ENCODE peak calls at places on chromosomes 16 and 17, in seven cellular contexts. Q is sigmoid colon, L is cardiac muscle cell, G is Peyer's patch, D is psoas muscle, K is SJSA1, T is brain microvascular endothelial cell. W is an unnamed sample.

GRCh38 chr16:3578121-3578520 is 918 bp upstream of the NLRC3 start:
- DNase-seq in Q (no peak), L (no peak), G (no peak), D (peak; percentile 20), K (no peak), T (no peak), W (no peak)

GRCh38 chr16:88886915-88887521 is 20.6 kb upstream of the PABPN1L start:
- DNase-seq in Q (peak; percentile 96), L (peak; percentile 55), G (peak; percentile 61), D (peak; percentile 94), K (no peak), T (no peak), W (peak; percentile 85)

GRCh38 chr17:68963958-68964357 is 8.8 kb upstream of the ABCA8 start:
- DNase-seq in Q (peak; percentile 73), L (no peak), G (no peak), D (peak; percentile 63), K (no peak), T (no peak), W (no peak)

GRCh38 chr16:19555938-19556778 is 655 bp downstream of the VPS35L start:
- DNase-seq in Q (no peak), L (peak; percentile 38), G (no peak), D (no peak), K (peak; percentile 64), T (peak; percentile 11), W (no peak)

GRCh38 chr17:49214665-49215360 is 4.3 kb downstream of the ABI3 start:
- DNase-seq in Q (no peak), L (no peak), G (no peak), D (no peak), K (no peak), T (no peak), W (no peak)

GRCh38 chr17:22463110-22463850 is 771.0 kb downstream of the KCNJ18 start:
- DNase-seq in Q (no peak), L (no peak), G (no peak), D (no peak), K (no peak), T (no peak), W (no peak)

GRCh38 chr17:76944477-76944876 is 76.3 kb downstream of the MGAT5B start:
- DNase-seq in Q (no peak), L (no peak), G (no peak), D (no peak), K (no peak), T (no peak), W (peak; percentile 79)

GRCh38 chr17:5870231-5870953 is 199.8 kb upstream of the WSCD1 start:
- DNase-seq in Q (no peak), L (no peak), G (no peak), D (no peak), K (no peak), T (no peak), W (peak; percentile 37)

GRCh38 chr16:12543700-12544476 is 259.8 kb downstream of the CPPED1 start:
- DNase-seq in Q (no peak), L (no peak), G (no peak), D (no peak), K (no peak), T (no peak), W (no peak)

GRCh38 chr16:30473231-30474061 is 904 bp downstream of the ITGAL start:
- DNase-seq in Q (no peak), L (no peak), G (no peak), D (no peak), K (no peak), T (no peak), W (no peak)

GRCh38 chr16:14015017-14015416 is 56.1 kb upstream of the MRTFB start:
- DNase-seq in Q (no peak), L (no peak), G (no peak), D (no peak), K (no peak), T (no peak), W (no peak)

GRCh38 chr17:77312786-77313599 is 172.2 kb downstream of the SEC14L1 start:
- DNase-seq in Q (peak; percentile 80), L (peak; percentile 90), G (peak; percentile 64), D (peak; percentile 72), K (peak; percentile 47), T (peak; percentile 77), W (no peak)

GRCh38 chr17:50935201-50936124 is 69.3 kb upstream of the TOB1 start:
- DNase-seq in Q (peak; percentile 84), L (no peak), G (no peak), D (peak; percentile 97), K (no peak), T (no peak), W (peak; percentile 67)

GRCh38 chr16:19411298-19411697 is 6.4 kb upstream of the TMC5 start:
- DNase-seq in Q (no peak), L (no peak), G (no peak), D (no peak), K (no peak), T (no peak), W (no peak)

GRCh38 chr17:7220593-7221280 is 999 bp downstream of the ACADVL start:
- DNase-seq in Q (peak; percentile 86), L (peak; percentile 71), G (peak; percentile 79), D (peak; percentile 78), K (peak; percentile 38), T (peak; percentile 49), W (peak; percentile 80)

GRCh38 chr17:60080545-60080944 is 1.8 kb upstream of the HEATR6 start:
- DNase-seq in Q (no peak), L (no peak), G (no peak), D (no peak), K (no peak), T (no peak), W (no peak)

DNA sequence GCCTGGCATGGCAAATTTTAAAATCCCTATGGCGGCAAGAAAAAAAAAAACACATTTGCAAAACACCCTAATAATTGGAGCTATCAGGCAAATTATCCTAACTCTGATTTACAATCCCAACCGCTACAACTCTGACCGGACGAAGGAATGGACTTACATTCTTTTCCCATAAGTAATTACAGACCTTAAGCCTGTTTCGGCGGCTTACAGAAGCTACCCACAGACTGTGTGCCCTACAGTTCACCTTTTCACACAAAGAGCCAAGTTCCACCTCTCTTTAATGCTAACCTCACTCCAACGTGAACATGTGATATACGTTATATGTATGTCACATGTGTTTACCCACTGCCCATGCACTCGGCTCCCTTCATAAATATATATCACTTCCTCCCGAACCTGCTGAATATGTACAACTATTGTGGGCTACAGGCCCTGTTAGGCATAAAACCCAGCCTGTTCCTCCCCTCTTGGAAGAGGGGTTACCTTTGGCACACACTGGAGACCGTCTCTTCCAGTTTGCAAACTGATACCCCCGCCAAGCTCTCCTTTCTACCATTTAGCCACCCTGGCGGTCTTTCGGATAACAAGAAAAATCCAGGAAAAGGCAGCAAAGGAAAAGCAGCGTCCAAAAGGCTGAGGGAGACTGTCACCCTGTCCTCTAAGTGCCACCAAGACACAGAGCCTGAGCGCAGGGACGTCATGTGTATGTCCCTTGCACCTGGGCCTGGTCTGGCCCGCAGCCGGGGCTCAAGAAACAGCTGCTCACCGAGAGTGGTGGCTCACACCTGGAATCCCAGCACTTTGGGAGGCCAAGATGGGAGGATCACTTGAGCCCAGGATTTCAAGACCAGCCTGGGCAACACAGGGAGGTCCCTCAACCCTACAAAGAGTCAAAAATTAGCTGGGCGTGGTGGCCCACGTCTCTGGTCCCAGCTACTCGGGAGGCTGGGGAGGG is 8.9 kb upstream of the MEAK7 start:
- DNase-seq in Q (peak; percentile 11), L (peak; percentile 10), G (no peak), D (peak; percentile 15), K (peak; percentile 76), T (peak; percentile 77), W (peak; percentile 34)
- H3K27ac ChIP-seq in Q (no peak overlapping the region), L (no peak overlapping the region), G (peak overlapping the region; percentile 6), D (no peak overlapping the region), K (peak overlapping the region; percentile 79), T (peak overlapping the region; percentile 19), W (peak overlapping the region; percentile 54)

GRCh38 chr16:67471758-67472384 is 9.1 kb downstream of the ATP6V0D1 start:
- DNase-seq in Q (no peak), L (no peak), G (no peak), D (peak; percentile 46), K (no peak), T (no peak), W (no peak)
- H3K36me3 ChIP-seq in Q (no peaks in the 10 kb centered on the region), L (no peaks in the 10 kb centered on the region), G (peaks cover 6% of the 10 kb centered on the region), D (no peaks in the 10 kb centered on the region), K (peaks cover 12% of the 10 kb centered on the region), T (no peaks in the 10 kb centered on the region), W (peaks cover 9% of the 10 kb centered on the region)

GRCh38 chr16:71627631-71628236 is 1.8 kb downstream of the MARVELD3 start:
- DNase-seq in Q (no peak), L (peak; percentile 15), G (peak; percentile 54), D (no peak), K (no peak), T (no peak), W (no peak)

GRCh38 chr16:71623597-71623996 is 2.4 kb upstream of the MARVELD3 start:
- DNase-seq in Q (no peak), L (no peak), G (no peak), D (no peak), K (no peak), T (no peak), W (no peak)

GRCh38 chr16:71626018-71626857 is at the start of gene MARVELD3:
- DNase-seq in Q (no peak), L (no peak), G (peak; percentile 97), D (no peak), K (no peak), T (no peak), W (peak; percentile 56)

GRCh38 chr16:71626858-71627213 is 852 bp downstream of the MARVELD3 start:
- DNase-seq in Q (no peak), L (no peak), G (peak; percentile 94), D (no peak), K (no peak), T (no peak), W (no peak)

GRCh38 chr16:71625113-71625850 is 702 bp upstream of the MARVELD3 start:
- DNase-seq in Q (no peak), L (no peak), G (no peak), D (no peak), K (no peak), T (no peak), W (no peak)
- H3K4me3 ChIP-seq in Q (no peak overlapping the region), L (no peak overlapping the region), G (peak overlapping the region; percentile 40), D (no peak overlapping the region), K (no peak overlapping the region), T (no peak overlapping the region), W (no peak overlapping the region)

GRCh38 chr17:47897561-47897960 is 1.5 kb downstream of the SP2 start:
- DNase-seq in Q (no peak), L (no peak), G (no peak), D (no peak), K (no peak), T (no peak), W (no peak)

GRCh38 chr17:47899643-47900042 is 3.6 kb downstream of the SP2 start:
- DNase-seq in Q (no peak), L (no peak), G (no peak), D (no peak), K (no peak), T (no peak), W (no peak)

GRCh38 chr17:47895856-47896671 is at the start of gene SP2:
- DNase-seq in Q (peak; percentile 100), L (peak; percentile 100), G (peak; percentile 99), D (peak; percentile 99), K (peak; percentile 100), T (peak; percentile 100), W (peak; percentile 100)

GRCh38 chr17:47896672-47897490 is 845 bp downstream of the SP2 start:
- DNase-seq in Q (no peak), L (peak; percentile 36), G (no peak), D (no peak), K (no peak), T (no peak), W (no peak)

DNA sequence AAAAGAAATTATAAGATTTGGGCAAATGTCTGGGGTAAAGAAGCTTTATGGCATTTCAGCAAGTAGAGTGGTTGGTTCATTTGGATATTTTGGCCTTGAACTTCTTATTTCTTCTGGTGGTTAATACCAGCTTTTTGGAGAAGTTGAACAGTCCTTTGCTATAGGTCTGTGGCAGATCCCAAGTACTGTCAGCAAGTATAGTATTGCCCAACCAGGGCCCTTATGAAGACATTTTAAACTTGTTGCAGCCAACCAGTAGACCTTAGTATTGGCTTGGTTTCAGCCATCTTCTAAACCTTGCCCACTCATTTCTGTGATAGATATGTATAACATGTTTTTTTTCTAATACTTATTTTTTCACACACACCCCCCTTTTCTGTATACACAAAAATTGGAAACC is 2.2 kb downstream of the SP2 start:
- DNase-seq in Q (no peak), L (no peak), G (no peak), D (no peak), K (no peak), T (no peak), W (no peak)
- H3K27ac ChIP-seq in Q (no peak overlapping the region), L (no peak overlapping the region), G (no peak overlapping the region), D (peak overlapping the region; percentile 97), K (no peak overlapping the region), T (no peak overlapping the region), W (no peak overlapping the region)

W was measured in WERI-Rb-1.